ENCODE peak calls at places on chromosomes 3 and 15, in six cellular contexts. U, T, H, E, I and F are unnamed samples.

GRCh38 chr15:39587291-39587909 is 6.5 kb downstream of the THBS1 start:
- DNase-seq in T (no peak), H (no peak), E (peak), I (peak), U (no peak), F (no peak)

GRCh38 chr3:31041161-31041978 is 146.9 kb upstream of the GADL1 start:
- DNase-seq in T (peak), E (peak), H (peak), I (peak), U (no peak), F (peak)

GRCh38 chr15:25661898-25662297 is 201.2 kb downstream of the ATP10A start:
- DNase-seq in H (no peak), T (no peak), E (no peak), U (no peak), I (no peak), F (no peak)

GRCh38 chr3:9208713-9209112 is 40.7 kb downstream of the SRGAP3 start:
- DNase-seq in H (no peak), E (no peak), U (no peak), I (no peak), T (no peak), F (no peak)

GRCh38 chr3:11845661-11846060 is 1.0 kb downstream of the TAMM41 start:
- DNase-seq in U (no peak), T (no peak), H (peak), E (no peak), I (peak), F (peak)

GRCh38 chr3:154849408-154849807 is 230.7 kb upstream of the MME start:
- DNase-seq in E (no peak), U (no peak), T (no peak), H (no peak), I (no peak), F (no peak)

GRCh38 chr3:171770689-171771620 is 39.3 kb downstream of the PLD1 start:
- DNase-seq in T (peak), H (peak), E (peak), U (peak), I (peak), F (peak)

GRCh38 chr15:43370310-43370974 is 401 bp downstream of the ZSCAN29 start:
- DNase-seq in E (peak), I (peak), H (peak), T (peak), U (peak), F (no peak)

GRCh38 chr15:77482570-77482969 is 61.9 kb downstream of the HMG20A start:
- DNase-seq in E (peak), U (no peak), H (no peak), T (no peak), I (peak), F (peak)

GRCh38 chr3:106176734-106177133 is 307.9 kb upstream of the CBLB start:
- DNase-seq in H (no peak), E (peak), T (no peak), U (no peak), I (peak), F (no peak)

GRCh38 chr3:151537751-151538150 is 76.9 kb upstream of the IGSF10 start:
- DNase-seq in E (peak), T (no peak), I (peak), U (no peak), H (no peak), F (no peak)

GRCh38 chr15:62450061-62450460 is 285.0 kb upstream of the C2CD4B start:
- DNase-seq in U (no peak), H (no peak), E (no peak), I (no peak), T (no peak), F (no peak)

GRCh38 chr3:184337315-184337714 is at the start of gene FAM131A:
- DNase-seq in E (peak), T (no peak), U (no peak), H (no peak), I (peak), F (no peak)

GRCh38 chr3:41141431-41142164 is 57.7 kb upstream of the CTNNB1 start:
- DNase-seq in T (no peak), E (no peak), H (no peak), I (no peak), U (no peak), F (no peak)

GRCh38 chr15:60479711-60480110 is 769 bp upstream of the ICE2 start:
- DNase-seq in I (peak), T (no peak), H (no peak), E (no peak), U (no peak), F (no peak)

GRCh38 chr3:129626744-129627349 is 20.4 kb upstream of the PLXND1 start:
- DNase-seq in U (peak), E (peak), I (peak), H (peak), T (peak), F (peak)

GRCh38 chr15:96220657-96221056 is 109.8 kb upstream of the NR2F2 start:
- DNase-seq in H (no peak), E (no peak), I (no peak), T (no peak), U (no peak), F (no peak)

GRCh38 chr3:58216496-58217197 is 5.9 kb upstream of the DNASE1L3 start:
- DNase-seq in I (peak), U (no peak), H (no peak), T (peak), E (no peak), F (peak)

GRCh38 chr3:110995461-110996226 is 76.0 kb upstream of the NECTIN3 start:
- DNase-seq in T (peak), I (peak), H (no peak), E (peak), U (no peak), F (peak)

GRCh38 chr3:184946922-184947321 is 135.0 kb downstream of the VPS8 start:
- DNase-seq in T (no peak), H (no peak), U (no peak), E (no peak), I (no peak), F (no peak)

GRCh38 chr3:13821156-13821555 is 58.7 kb downstream of the WNT7A start:
- DNase-seq in T (peak), I (no peak), U (no peak), H (no peak), E (no peak), F (peak)

GRCh38 chr15:67826717-67827560 is 1.6 kb downstream of the SKOR1 start:
- DNase-seq in U (no peak), H (no peak), T (no peak), I (no peak), E (no peak), F (no peak)
- TF ChIP-seq EZH2 in U (no peak), H (no peak), T (no peak), I (no peak), E (peak), F (no peak)

GRCh38 chr3:125052671-125053303 is 3.0 kb downstream of the HEG1 start:
- DNase-seq in H (no peak), E (peak), U (no peak), I (peak), T (peak), F (peak)
- H3K4me3 ChIP-seq in H (no peak), E (peak), U (no peak), I (peak), T (no peak), F (peak)

GRCh38 chr3:18443670-18444596 is 18.8 kb upstream of the SATB1 start:
- DNase-seq in U (no peak), T (no peak), H (peak), E (no peak), I (peak), F (peak)

GRCh38 chr3:18446067-18446793 is 21.1 kb upstream of the SATB1 start:
- DNase-seq in H (no peak), E (no peak), U (no peak), I (no peak), T (no peak), F (no peak)

GRCh38 chr3:18444597-18445420 is 19.7 kb upstream of the SATB1 start:
- DNase-seq in H (peak), T (peak), I (peak), U (peak), E (peak), F (peak)

GRCh38 chr3:18447720-18448119 is 22.6 kb upstream of the SATB1 start:
- DNase-seq in T (no peak), E (no peak), U (no peak), I (no peak), H (no peak), F (no peak)

GRCh38 chr3:18445421-18446066 is 20.4 kb upstream of the SATB1 start:
- DNase-seq in H (peak), I (no peak), E (no peak), T (no peak), U (no peak), F (no peak)
- TF ChIP-seq EZH2 in H (no peak), I (peak), E (no peak), T (no peak), U (no peak), F (no peak)

GRCh38 chr15:45253330-45253729 is 1.3 kb downstream of the SLC28A2 start:
- DNase-seq in U (peak), H (no peak), T (no peak), E (no peak), I (no peak), F (peak)
- H3K4me3 ChIP-seq in U (no peak), H (no peak), T (no peak), E (no peak), I (no peak), F (no peak)

GRCh38 chr3:169661567-169662214 is 1.8 kb downstream of the MECOM start:
- DNase-seq in H (peak), U (peak), T (peak), E (peak), I (peak), F (peak)
- TF ChIP-seq EZH2 in H (no peak), U (no peak), T (peak), E (no peak), I (peak), F (no peak)

GRCh38 chr3:186365202-186365974 is 3.4 kb upstream of the DGKG start:
- DNase-seq in E (no peak), H (no peak), U (no peak), I (peak), T (peak), F (peak)
- H3K4me3 ChIP-seq in E (no peak), H (no peak), U (no peak), I (no peak), T (no peak), F (no peak)

GRCh38 chr15:85306946-85307686 is 73.3 kb upstream of the AKAP13 start:
- DNase-seq in U (no peak), H (no peak), T (no peak), E (no peak), I (no peak), F (no peak)
- TF ChIP-seq EZH2 in U (no peak), H (no peak), T (no peak), E (no peak), I (no peak), F (no peak)